ENCODE peak calls at places on chromosome 20, in seven cellular contexts. O, E, S, N, G, F and I are unnamed samples.

GRCh38 chr20:14142171-14142570 is 146.9 kb downstream of the MACROD2 start:
- DNase-seq in G (peak; percentile 3), F (peak; percentile 42), O (peak; percentile 7), N (peak; percentile 66), E (peak; percentile 81), S (peak; percentile 37), I (peak; percentile 97)

GRCh38 chr20:38321959-38322598 is 18.1 kb downstream of the BPI start:
- DNase-seq in N (no peak), E (no peak), F (peak; percentile 77), O (no peak), G (peak; percentile 28), S (peak; percentile 57), I (peak; percentile 55)

GRCh38 chr20:63519765-63520593 is 586 bp upstream of the PPDPF start:
- DNase-seq in S (no peak), N (peak; percentile 69), F (peak; percentile 23), G (peak; percentile 40), O (peak; percentile 86), E (peak; percentile 20), I (no peak)

GRCh38 chr20:36394340-36394965 is 88.3 kb downstream of the DLGAP4 start:
- DNase-seq in E (peak; percentile 3), N (peak; percentile 61), S (no peak), F (no peak), G (no peak), O (no peak), I (no peak)

GRCh38 chr20:40689100-40689942 is at the start of gene MAFB:
- DNase-seq in N (peak; percentile 38), F (peak; percentile 91), O (peak; percentile 79), E (peak; percentile 84), G (peak; percentile 56), S (peak; percentile 70), I (peak; percentile 88)

GRCh38 chr20:41734506-41734945 is 116.3 kb upstream of the CHD6 start:
- DNase-seq in F (peak; percentile 12), O (peak; percentile 62), N (peak; percentile 8), G (no peak), S (peak; percentile 6), E (peak; percentile 30), I (peak; percentile 76)

GRCh38 chr20:46062151-46062550 is 27.6 kb downstream of the NCOA5 start:
- DNase-seq in O (no peak), G (no peak), F (no peak), E (no peak), N (no peak), S (no peak), I (no peak)

GRCh38 chr20:47551841-47552240 is 50.2 kb downstream of the NCOA3 start:
- DNase-seq in G (no peak), O (no peak), E (no peak), F (no peak), N (peak; percentile 28), S (no peak), I (peak; percentile 35)

GRCh38 chr20:5734559-5735137 is 15.6 kb upstream of the SHLD1 start:
- DNase-seq in N (no peak), G (no peak), O (no peak), S (no peak), F (no peak), E (no peak), I (no peak)

GRCh38 chr20:37305839-37306238 is 16.4 kb downstream of the MANBAL start:
- DNase-seq in S (no peak), O (no peak), N (no peak), F (no peak), G (no peak), E (no peak), I (no peak)

GRCh38 chr20:44196278-44196677 is 9.3 kb upstream of the JPH2 start:
- DNase-seq in S (no peak), N (no peak), O (no peak), F (no peak), G (no peak), E (no peak), I (no peak)

GRCh38 chr20:44396369-44396768 is 40.9 kb downstream of the HNF4A start:
- DNase-seq in O (no peak), G (no peak), E (no peak), S (no peak), N (no peak), F (no peak), I (no peak)

GRCh38 chr20:49747707-49748524 is 34.2 kb upstream of the B4GALT5 start:
- DNase-seq in F (peak; percentile 45), G (no peak), N (no peak), S (peak; percentile 51), E (peak; percentile 28), O (no peak), I (no peak)

GRCh38 chr20:62774076-62774714 is 22.1 kb upstream of the MRGBP start:
- DNase-seq in S (no peak), G (no peak), E (peak; percentile 19), F (no peak), O (no peak), N (no peak), I (no peak)

GRCh38 chr20:59775221-59776055 is 158.0 kb downstream of the SYCP2 start:
- DNase-seq in N (no peak), F (no peak), E (no peak), S (no peak), O (no peak), G (no peak), I (no peak)

GRCh38 chr20:50517817-50518154 is 7.6 kb downstream of the PTPN1 start:
- DNase-seq in N (no peak), E (no peak), G (no peak), F (no peak), O (no peak), S (no peak), I (no peak)

GRCh38 chr20:38217791-38218565 is 42.6 kb downstream of the KIAA1755 start:
- DNase-seq in G (peak; percentile 94), E (no peak), N (no peak), F (peak; percentile 92), S (peak; percentile 47), O (no peak), I (peak; percentile 84)

GRCh38 chr20:44644384-44645131 is 6.9 kb downstream of the ADA start:
- DNase-seq in G (no peak), E (no peak), S (no peak), O (peak; percentile 49), N (no peak), F (no peak), I (peak; percentile 40)

GRCh38 chr20:54585222-54585621 is 109.8 kb downstream of the DOK5 start:
- DNase-seq in N (no peak), F (no peak), E (no peak), G (peak; percentile 60), S (no peak), O (no peak), I (peak; percentile 26)

GRCh38 chr20:47370214-47370613 is 13.7 kb upstream of the ZMYND8 start:
- DNase-seq in E (no peak), O (no peak), F (no peak), S (no peak), N (no peak), G (no peak), I (no peak)

GRCh38 chr20:46897471-46897870 is 2.8 kb downstream of the EYA2 start:
- DNase-seq in G (no peak), S (no peak), E (no peak), F (no peak), N (no peak), O (no peak), I (no peak)

GRCh38 chr20:53163486-53163885 is 191.3 kb downstream of the TSHZ2 start:
- DNase-seq in G (no peak), O (no peak), N (no peak), S (peak; percentile 52), F (peak; percentile 92), E (no peak), I (no peak)

GRCh38 chr20:38893485-38894090 is 32.6 kb upstream of the FAM83D start:
- DNase-seq in O (peak; percentile 82), E (peak; percentile 22), F (peak; percentile 31), N (peak; percentile 74), S (peak; percentile 8), G (no peak), I (peak; percentile 78)

GRCh38 chr20:8932192-8933150 is 136.4 kb upstream of the PLCB4 start:
- DNase-seq in O (no peak), N (no peak), F (peak; percentile 17), G (peak; percentile 57), S (peak; percentile 20), E (no peak), I (peak; percentile 8)

GRCh38 chr20:44720617-44720993 is 5.4 kb downstream of the CCN5 start:
- DNase-seq in O (no peak), N (no peak), F (no peak), E (no peak), G (peak; percentile 92), S (peak; percentile 76), I (peak; percentile 61)